ENCODE peak calls at places on chromosome X, in nine cellular contexts. R is HCT116, V is endothelial cell of umbilical vein, K is A549, M is WTC11, S is HepG2, Z is SK-N-SH, G is K562, A is H1. W is an unnamed sample.

GRCh38 chrX:56232221-56233082 is at the start of gene KLF8:
- DNase-seq in R (peak; percentile 8), V (no peak), K (no peak), M (peak; percentile 50), S (no peak), Z (no peak), G (peak; percentile 33), A (peak; percentile 56), W (peak; percentile 2)

GRCh38 chrX:65903750-65904149 is 136.1 kb downstream of the VSIG4 start:
- DNase-seq in R (no peak), V (no peak), K (no peak), M (no peak), S (no peak), Z (no peak), G (no peak), A (no peak), W (no peak)

GRCh38 chrX:8811611-8812010 is 10.4 kb upstream of the FAM9A start:
- DNase-seq in R (no peak), V (no peak), K (no peak), M (no peak), S (no peak), Z (no peak), G (no peak), A (no peak), W (no peak)

GRCh38 chrX:151703487-151703886 is 8.2 kb downstream of the PRRG3 start:
- DNase-seq in R (no peak), V (no peak), K (no peak), M (no peak), S (no peak), Z (no peak), G (no peak), A (no peak), W (no peak)

GRCh38 chrX:19715711-19716638 is 171.4 kb downstream of the SH3KBP1 start:
- DNase-seq in R (no peak), V (no peak), K (no peak), M (no peak), S (no peak), Z (no peak), G (no peak), A (no peak), W (peak; percentile 21)

GRCh38 chrX:47217121-47217851 is 1.2 kb upstream of the CDK16 start:
- DNase-seq in R (no peak), V (no peak), K (peak; percentile 14), M (no peak), S (peak; percentile 44), Z (peak; percentile 49), G (no peak), A (no peak), W (peak; percentile 43)

GRCh38 chrX:115452256-115452655 is 108.7 kb upstream of the PLS3 start:
- DNase-seq in R (no peak), V (peak; percentile 35), K (no peak), M (no peak), S (no peak), Z (no peak), G (no peak), A (no peak), W (no peak)

GRCh38 chrX:133745361-133745760 is 240.0 kb downstream of the GPC3 start:
- DNase-seq in R (no peak), V (no peak), K (no peak), M (no peak), S (no peak), Z (no peak), G (no peak), A (no peak), W (no peak)

GRCh38 chrX:53284684-53285447 is 3.5 kb upstream of the IQSEC2 start:
- DNase-seq in R (no peak), V (peak; percentile 35), K (peak; percentile 60), M (peak; percentile 69), S (peak; percentile 16), Z (peak; percentile 83), G (peak; percentile 79), A (peak; percentile 77), W (peak; percentile 63)

GRCh38 chrX:118847676-118848075 is 24.1 kb downstream of the ZCCHC12 start:
- DNase-seq in R (peak; percentile 38), V (peak; percentile 70), K (peak; percentile 51), M (no peak), S (peak; percentile 34), Z (peak; percentile 61), G (peak; percentile 65), A (no peak), W (peak; percentile 64)

GRCh38 chrX:8897259-8897658 is 96.1 kb upstream of the FAM9A start:
- DNase-seq in R (no peak), V (no peak), K (no peak), M (no peak), S (no peak), Z (no peak), G (no peak), A (no peak), W (no peak)

GRCh38 chrX:39652336-39652735 is 445.4 kb downstream of the BCOR start:
- DNase-seq in R (peak; percentile 6), V (peak; percentile 1), K (peak; percentile 25), M (peak; percentile 30), S (no peak), Z (peak; percentile 34), G (peak; percentile 59), A (no peak), W (peak; percentile 67)

GRCh38 chrX:11665144-11666040 is at the start of gene ARHGAP6:
- DNase-seq in R (no peak), V (peak; percentile 6), K (no peak), M (peak; percentile 57), S (no peak), Z (peak; percentile 41), G (no peak), A (peak; percentile 55), W (no peak)

GRCh38 chrX:56795309-56795868 is 66.3 kb downstream of the NBDY start:
- DNase-seq in R (no peak), V (no peak), K (no peak), M (no peak), S (no peak), Z (peak; percentile 0), G (no peak), A (peak; percentile 6), W (no peak)

GRCh38 chrX:154594491-154594890 is 9.6 kb downstream of the CTAG1A start:
- DNase-seq in R (no peak), V (no peak), K (no peak), M (no peak), S (no peak), Z (no peak), G (no peak), A (no peak), W (no peak)

GRCh38 chrX:46204721-46205422 is 340.3 kb downstream of the ZNF674 start:
- DNase-seq in R (no peak), V (no peak), K (no peak), M (no peak), S (no peak), Z (no peak), G (no peak), A (no peak), W (no peak)
- TF ChIP-seq MAX in R (no peak), V (no peak), K (no peak), M (no peak), S (no peak), Z (no peak), G (no peak), A (no peak), W (no peak)

DNA sequence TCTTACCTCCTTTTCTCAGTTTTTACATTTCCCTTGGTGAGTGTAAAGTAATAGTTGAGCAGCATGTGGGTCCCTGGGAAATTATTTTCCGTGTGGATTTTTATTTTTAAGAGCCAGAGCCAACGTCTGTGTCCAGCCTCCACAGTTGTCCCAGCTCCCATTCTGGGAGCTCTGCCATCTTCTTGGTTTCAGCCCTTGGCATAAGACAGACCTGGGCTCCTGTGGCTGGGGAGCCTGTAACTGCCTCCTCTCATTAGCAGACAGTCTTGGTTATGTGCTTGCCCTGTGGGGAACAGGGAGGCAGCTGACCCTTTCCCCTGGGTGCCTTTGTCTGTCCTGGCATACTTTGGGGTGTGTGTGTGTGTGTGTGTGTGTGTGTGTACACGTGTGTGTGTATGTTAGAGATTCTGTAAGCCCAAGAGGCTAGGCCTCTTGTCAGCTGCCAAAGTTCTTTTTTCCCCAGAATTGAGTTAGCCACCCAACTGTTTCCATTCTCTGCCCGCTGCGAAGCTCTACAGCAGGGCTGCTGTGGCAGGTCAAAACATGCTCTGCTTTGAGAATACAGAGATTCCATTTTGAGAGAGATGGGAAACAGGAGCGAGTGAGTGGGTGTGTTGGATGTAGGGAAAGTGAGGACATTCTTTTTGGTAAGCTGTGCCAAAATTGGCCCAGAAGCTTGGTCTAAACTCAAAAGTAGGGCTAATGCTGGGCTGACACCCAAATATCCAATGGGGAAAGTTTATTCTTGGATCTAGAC is 140.7 kb downstream of the TMEM164 start:
- DNase-seq in R (no peak), V (no peak), K (no peak), M (no peak), S (no peak), Z (no peak), G (no peak), A (no peak), W (no peak)
- TF ChIP-seq MAX in R (no peak), V (no peak), K (no peak), M (no peak), S (no peak), Z (no peak), G (no peak), A (no peak), W (no peak)

GRCh38 chrX:15644560-15644872 is 20.1 kb downstream of the CLTRN start:
- DNase-seq in R (no peak), V (no peak), K (no peak), M (no peak), S (no peak), Z (no peak), G (no peak), A (no peak), W (peak; percentile 19)

GRCh38 chrX:15646031-15646430 is 18.6 kb downstream of the CLTRN start:
- DNase-seq in R (no peak), V (no peak), K (no peak), M (no peak), S (no peak), Z (no peak), G (no peak), A (no peak), W (no peak)

GRCh38 chrX:15646543-15646942 is 18.1 kb downstream of the CLTRN start:
- DNase-seq in R (no peak), V (no peak), K (no peak), M (no peak), S (no peak), Z (peak; percentile 8), G (no peak), A (no peak), W (no peak)

GRCh38 chrX:15643786-15644559 is 20.6 kb downstream of the CLTRN start:
- DNase-seq in R (no peak), V (no peak), K (no peak), M (no peak), S (no peak), Z (no peak), G (no peak), A (no peak), W (no peak)

GRCh38 chrX:15645266-15645665 is 19.3 kb downstream of the CLTRN start:
- DNase-seq in R (no peak), V (no peak), K (no peak), M (no peak), S (no peak), Z (no peak), G (peak; percentile 8), A (no peak), W (no peak)
- TF ChIP-seq MAX in R (no peak), V (no peak), K (no peak), M (no peak), S (no peak), Z (no peak), G (no peak), A (no peak), W (no peak)

DNA sequence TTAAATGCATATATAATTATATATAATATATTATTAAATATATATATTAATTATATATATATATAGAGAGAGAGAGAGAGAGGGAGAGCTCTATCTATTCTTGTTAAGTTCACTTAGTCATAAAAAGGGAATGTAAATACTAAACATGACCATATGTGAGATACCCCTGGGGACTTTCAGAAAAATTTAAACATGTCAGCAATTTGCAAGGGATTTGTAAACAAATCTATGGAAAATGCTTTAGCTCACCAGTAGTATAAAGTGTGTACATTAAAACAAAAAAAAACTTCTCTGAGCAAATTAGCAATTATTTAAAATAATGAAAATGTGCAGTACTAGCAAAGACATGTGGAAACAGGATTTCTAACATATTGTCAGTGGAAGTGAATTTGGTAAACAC is 1755.5 kb downstream of the PCDH19 start:
- DNase-seq in R (no peak), V (no peak), K (no peak), M (no peak), S (no peak), Z (no peak), G (no peak), A (no peak), W (no peak)
- TF ChIP-seq MAX in R (no peak), V (no peak), K (no peak), M (no peak), S (no peak), Z (no peak), G (no peak), A (no peak), W (no peak)